ENCODE peak calls at places on chromosome 1, in ten cellular contexts. One of them, this sample, is unnamed.

GRCh38 chr1:74197255-74197654 is 721 bp downstream of the LRRIQ3 start:
- DNase-seq in GM23338: no peak
- DNase-seq in A549: no peak
- DNase-seq in GM04503: no peak
- DNase-seq in body of pancreas: no peak
- DNase-seq in MV-4-11: no peak
- DNase-seq in stimulated activated CD4-positive, alpha-beta T cell treated with anti-CD3 and anti-CD28 coated beads, Interleukin-2, amount 100 ng/mL, for 48 hours: no peak
- DNase-seq in pancreas: no peak
- DNase-seq in activated T-cell treated with anti-CD3 and anti-CD28 coated beads for 24 hours: no peak
- DNase-seq in neuronal stem cell: no peak
- DNase-seq in this sample: no peak

GRCh38 chr1:153357076-153357852 is 390 bp upstream of the S100A9 start:
- DNase-seq in activated T-cell treated with anti-CD3 and anti-CD28 coated beads for 24 hours: no peak
- DNase-seq in MV-4-11: peak
- DNase-seq in body of pancreas: peak
- DNase-seq in GM23338: no peak
- DNase-seq in neuronal stem cell: no peak
- DNase-seq in A549: no peak
- DNase-seq in stimulated activated CD4-positive, alpha-beta T cell treated with anti-CD3 and anti-CD28 coated beads, Interleukin-2, amount 100 ng/mL, for 48 hours: no peak
- DNase-seq in pancreas: peak
- DNase-seq in GM04503: no peak
- DNase-seq in this sample: no peak

GRCh38 chr1:183932412-183932811 is 105.1 kb downstream of the COLGALT2 start:
- DNase-seq in A549: no peak
- DNase-seq in body of pancreas: peak
- DNase-seq in GM04503: peak
- DNase-seq in pancreas: no peak
- DNase-seq in GM23338: no peak
- DNase-seq in activated T-cell treated with anti-CD3 and anti-CD28 coated beads for 24 hours: no peak
- DNase-seq in stimulated activated CD4-positive, alpha-beta T cell treated with anti-CD3 and anti-CD28 coated beads, Interleukin-2, amount 100 ng/mL, for 48 hours: no peak
- DNase-seq in neuronal stem cell: no peak
- DNase-seq in MV-4-11: no peak
- DNase-seq in this sample: no peak

GRCh38 chr1:116990612-116991151 is 10.9 kb upstream of the CD101 start:
- DNase-seq in GM04503: no peak
- DNase-seq in activated T-cell treated with anti-CD3 and anti-CD28 coated beads for 24 hours: no peak
- DNase-seq in A549: no peak
- DNase-seq in neuronal stem cell: no peak
- DNase-seq in stimulated activated CD4-positive, alpha-beta T cell treated with anti-CD3 and anti-CD28 coated beads, Interleukin-2, amount 100 ng/mL, for 48 hours: no peak
- DNase-seq in pancreas: peak
- DNase-seq in GM23338: no peak
- DNase-seq in body of pancreas: peak
- DNase-seq in MV-4-11: peak
- DNase-seq in this sample: no peak

GRCh38 chr1:227370463-227371254 is 52.4 kb upstream of the CDC42BPA start:
- DNase-seq in activated T-cell treated with anti-CD3 and anti-CD28 coated beads for 24 hours: no peak
- DNase-seq in body of pancreas: no peak
- DNase-seq in pancreas: no peak
- DNase-seq in MV-4-11: no peak
- DNase-seq in A549: no peak
- DNase-seq in GM23338: no peak
- DNase-seq in GM04503: no peak
- DNase-seq in neuronal stem cell: no peak
- DNase-seq in stimulated activated CD4-positive, alpha-beta T cell treated with anti-CD3 and anti-CD28 coated beads, Interleukin-2, amount 100 ng/mL, for 48 hours: no peak
- DNase-seq in this sample: no peak

GRCh38 chr1:185308126-185308525 is 8.9 kb downstream of the IVNS1ABP start:
- DNase-seq in GM23338: no peak
- DNase-seq in neuronal stem cell: no peak
- DNase-seq in MV-4-11: no peak
- DNase-seq in body of pancreas: no peak
- DNase-seq in pancreas: no peak
- DNase-seq in GM04503: no peak
- DNase-seq in A549: no peak
- DNase-seq in stimulated activated CD4-positive, alpha-beta T cell treated with anti-CD3 and anti-CD28 coated beads, Interleukin-2, amount 100 ng/mL, for 48 hours: no peak
- DNase-seq in activated T-cell treated with anti-CD3 and anti-CD28 coated beads for 24 hours: no peak
- DNase-seq in this sample: no peak

GRCh38 chr1:79716481-79716880 is 710.0 kb upstream of the ADGRL4 start:
- DNase-seq in GM04503: peak
- DNase-seq in pancreas: no peak
- DNase-seq in A549: no peak
- DNase-seq in MV-4-11: no peak
- DNase-seq in body of pancreas: peak
- DNase-seq in stimulated activated CD4-positive, alpha-beta T cell treated with anti-CD3 and anti-CD28 coated beads, Interleukin-2, amount 100 ng/mL, for 48 hours: no peak
- DNase-seq in GM23338: peak
- DNase-seq in activated T-cell treated with anti-CD3 and anti-CD28 coated beads for 24 hours: no peak
- DNase-seq in neuronal stem cell: peak
- DNase-seq in this sample: no peak

GRCh38 chr1:167766538-167766937 is 44.8 kb downstream of the MPZL1 start:
- DNase-seq in pancreas: no peak
- DNase-seq in A549: no peak
- DNase-seq in neuronal stem cell: no peak
- DNase-seq in MV-4-11: no peak
- DNase-seq in GM23338: no peak
- DNase-seq in GM04503: no peak
- DNase-seq in stimulated activated CD4-positive, alpha-beta T cell treated with anti-CD3 and anti-CD28 coated beads, Interleukin-2, amount 100 ng/mL, for 48 hours: no peak
- DNase-seq in body of pancreas: no peak
- DNase-seq in activated T-cell treated with anti-CD3 and anti-CD28 coated beads for 24 hours: no peak
- DNase-seq in this sample: no peak

GRCh38 chr1:111720274-111720976 is 18.8 kb downstream of the INKA2 start:
- DNase-seq in neuronal stem cell: no peak
- DNase-seq in GM23338: peak
- DNase-seq in MV-4-11: no peak
- DNase-seq in activated T-cell treated with anti-CD3 and anti-CD28 coated beads for 24 hours: no peak
- DNase-seq in GM04503: no peak
- DNase-seq in pancreas: no peak
- DNase-seq in stimulated activated CD4-positive, alpha-beta T cell treated with anti-CD3 and anti-CD28 coated beads, Interleukin-2, amount 100 ng/mL, for 48 hours: no peak
- DNase-seq in A549: no peak
- DNase-seq in body of pancreas: no peak
- DNase-seq in this sample: no peak

GRCh38 chr1:55695151-55695550 is 480.0 kb upstream of the USP24 start:
- DNase-seq in A549: no peak
- DNase-seq in GM23338: no peak
- DNase-seq in stimulated activated CD4-positive, alpha-beta T cell treated with anti-CD3 and anti-CD28 coated beads, Interleukin-2, amount 100 ng/mL, for 48 hours: no peak
- DNase-seq in activated T-cell treated with anti-CD3 and anti-CD28 coated beads for 24 hours: no peak
- DNase-seq in MV-4-11: no peak
- DNase-seq in GM04503: no peak
- DNase-seq in pancreas: no peak
- DNase-seq in neuronal stem cell: no peak
- DNase-seq in body of pancreas: no peak
- DNase-seq in this sample: no peak

GRCh38 chr1:177848577-177848976 is 121.3 kb downstream of the SEC16B start:
- DNase-seq in GM23338: no peak
- DNase-seq in body of pancreas: no peak
- DNase-seq in pancreas: no peak
- DNase-seq in GM04503: no peak
- DNase-seq in activated T-cell treated with anti-CD3 and anti-CD28 coated beads for 24 hours: no peak
- DNase-seq in neuronal stem cell: no peak
- DNase-seq in stimulated activated CD4-positive, alpha-beta T cell treated with anti-CD3 and anti-CD28 coated beads, Interleukin-2, amount 100 ng/mL, for 48 hours: no peak
- DNase-seq in MV-4-11: no peak
- DNase-seq in A549: no peak
- DNase-seq in this sample: no peak

GRCh38 chr1:233328661-233329498 is 1.4 kb downstream of the MAP3K21 start:
- DNase-seq in body of pancreas: peak
- DNase-seq in GM04503: no peak
- DNase-seq in A549: no peak
- DNase-seq in neuronal stem cell: no peak
- DNase-seq in stimulated activated CD4-positive, alpha-beta T cell treated with anti-CD3 and anti-CD28 coated beads, Interleukin-2, amount 100 ng/mL, for 48 hours: no peak
- DNase-seq in activated T-cell treated with anti-CD3 and anti-CD28 coated beads for 24 hours: no peak
- DNase-seq in MV-4-11: no peak
- DNase-seq in GM23338: no peak
- DNase-seq in pancreas: peak
- DNase-seq in this sample: no peak

This sample was measured in chondrocyte.